ENCODE peak calls at places on chromosomes 11 and 22, in six cellular contexts. One of them, this sample, is unnamed.

GRCh38 chr11:115477410-115477809 is 26.8 kb downstream of the CADM1 start:
- DNase-seq in left ventricle myocardium superior: no peak
- DNase-seq in stimulated activated CD8-positive, alpha-beta memory T cell treated with anti-CD3 and anti-CD28 coated beads, Interleukin-12 subunit alpha, Interleukin-12 subunit beta, amount 100 ng/mL, for 1 hour: no peak
- DNase-seq in activated CD4-positive, alpha-beta memory T cell treated with anti-CD3 and anti-CD28 coated beads for 36 hours: no peak
- DNase-seq in stimulated activated naive CD4-positive, alpha-beta T cell: no peak
- DNase-seq in lower lobe of right lung: no peak
- DNase-seq in this sample: no peak

GRCh38 chr11:15258433-15259350 is 144.0 kb downstream of the INSC start:
- DNase-seq in left ventricle myocardium superior: no peak
- DNase-seq in stimulated activated CD8-positive, alpha-beta memory T cell treated with anti-CD3 and anti-CD28 coated beads, Interleukin-12 subunit alpha, Interleukin-12 subunit beta, amount 100 ng/mL, for 1 hour: no peak
- DNase-seq in activated CD4-positive, alpha-beta memory T cell treated with anti-CD3 and anti-CD28 coated beads for 36 hours: no peak
- DNase-seq in stimulated activated naive CD4-positive, alpha-beta T cell: no peak
- DNase-seq in lower lobe of right lung: no peak
- DNase-seq in this sample: peak; percentile 38

GRCh38 chr11:14700593-14700992 is 57.0 kb downstream of the PDE3B start:
- DNase-seq in left ventricle myocardium superior: no peak
- DNase-seq in stimulated activated CD8-positive, alpha-beta memory T cell treated with anti-CD3 and anti-CD28 coated beads, Interleukin-12 subunit alpha, Interleukin-12 subunit beta, amount 100 ng/mL, for 1 hour: no peak
- DNase-seq in activated CD4-positive, alpha-beta memory T cell treated with anti-CD3 and anti-CD28 coated beads for 36 hours: no peak
- DNase-seq in stimulated activated naive CD4-positive, alpha-beta T cell: no peak
- DNase-seq in lower lobe of right lung: no peak
- DNase-seq in this sample: no peak

GRCh38 chr22:43270949-43271348 is 72.2 kb downstream of the SCUBE1 start:
- DNase-seq in left ventricle myocardium superior: no peak
- DNase-seq in stimulated activated CD8-positive, alpha-beta memory T cell treated with anti-CD3 and anti-CD28 coated beads, Interleukin-12 subunit alpha, Interleukin-12 subunit beta, amount 100 ng/mL, for 1 hour: no peak
- DNase-seq in activated CD4-positive, alpha-beta memory T cell treated with anti-CD3 and anti-CD28 coated beads for 36 hours: no peak
- DNase-seq in stimulated activated naive CD4-positive, alpha-beta T cell: no peak
- DNase-seq in lower lobe of right lung: no peak
- DNase-seq in this sample: no peak

GRCh38 chr11:6771926-6772898 is at the start of gene OR2AG2:
- DNase-seq in left ventricle myocardium superior: no peak
- DNase-seq in stimulated activated CD8-positive, alpha-beta memory T cell treated with anti-CD3 and anti-CD28 coated beads, Interleukin-12 subunit alpha, Interleukin-12 subunit beta, amount 100 ng/mL, for 1 hour: no peak
- DNase-seq in activated CD4-positive, alpha-beta memory T cell treated with anti-CD3 and anti-CD28 coated beads for 36 hours: no peak
- DNase-seq in stimulated activated naive CD4-positive, alpha-beta T cell: no peak
- DNase-seq in lower lobe of right lung: no peak
- DNase-seq in this sample: no peak

GRCh38 chr11:17014774-17015638 is 792 bp upstream of the PLEKHA7 start:
- DNase-seq in left ventricle myocardium superior: no peak
- DNase-seq in stimulated activated CD8-positive, alpha-beta memory T cell treated with anti-CD3 and anti-CD28 coated beads, Interleukin-12 subunit alpha, Interleukin-12 subunit beta, amount 100 ng/mL, for 1 hour: no peak
- DNase-seq in activated CD4-positive, alpha-beta memory T cell treated with anti-CD3 and anti-CD28 coated beads for 36 hours: peak; percentile 38
- DNase-seq in stimulated activated naive CD4-positive, alpha-beta T cell: no peak
- DNase-seq in lower lobe of right lung: no peak
- DNase-seq in this sample: peak; percentile 21

GRCh38 chr11:131737357-131737756 is 366.9 kb downstream of the NTM start:
- DNase-seq in left ventricle myocardium superior: no peak
- DNase-seq in stimulated activated CD8-positive, alpha-beta memory T cell treated with anti-CD3 and anti-CD28 coated beads, Interleukin-12 subunit alpha, Interleukin-12 subunit beta, amount 100 ng/mL, for 1 hour: no peak
- DNase-seq in activated CD4-positive, alpha-beta memory T cell treated with anti-CD3 and anti-CD28 coated beads for 36 hours: no peak
- DNase-seq in stimulated activated naive CD4-positive, alpha-beta T cell: no peak
- DNase-seq in lower lobe of right lung: no peak
- DNase-seq in this sample: no peak

GRCh38 chr11:129259950-129260349 is 67.8 kb upstream of the ARHGAP32 start:
- DNase-seq in left ventricle myocardium superior: no peak
- DNase-seq in stimulated activated CD8-positive, alpha-beta memory T cell treated with anti-CD3 and anti-CD28 coated beads, Interleukin-12 subunit alpha, Interleukin-12 subunit beta, amount 100 ng/mL, for 1 hour: no peak
- DNase-seq in activated CD4-positive, alpha-beta memory T cell treated with anti-CD3 and anti-CD28 coated beads for 36 hours: no peak
- DNase-seq in stimulated activated naive CD4-positive, alpha-beta T cell: no peak
- DNase-seq in lower lobe of right lung: no peak
- DNase-seq in this sample: peak; percentile 22

GRCh38 chr11:93267383-93267782 is 63.2 kb upstream of the DEUP1 start:
- DNase-seq in left ventricle myocardium superior: no peak
- DNase-seq in stimulated activated CD8-positive, alpha-beta memory T cell treated with anti-CD3 and anti-CD28 coated beads, Interleukin-12 subunit alpha, Interleukin-12 subunit beta, amount 100 ng/mL, for 1 hour: no peak
- DNase-seq in activated CD4-positive, alpha-beta memory T cell treated with anti-CD3 and anti-CD28 coated beads for 36 hours: no peak
- DNase-seq in stimulated activated naive CD4-positive, alpha-beta T cell: no peak
- DNase-seq in lower lobe of right lung: no peak
- DNase-seq in this sample: peak; percentile 1

GRCh38 chr11:108895579-108896480 is 231.0 kb downstream of the DDX10 start:
- DNase-seq in left ventricle myocardium superior: no peak
- DNase-seq in stimulated activated CD8-positive, alpha-beta memory T cell treated with anti-CD3 and anti-CD28 coated beads, Interleukin-12 subunit alpha, Interleukin-12 subunit beta, amount 100 ng/mL, for 1 hour: no peak
- DNase-seq in activated CD4-positive, alpha-beta memory T cell treated with anti-CD3 and anti-CD28 coated beads for 36 hours: no peak
- DNase-seq in stimulated activated naive CD4-positive, alpha-beta T cell: no peak
- DNase-seq in lower lobe of right lung: no peak
- DNase-seq in this sample: no peak

GRCh38 chr11:133198326-133198725 is 334.0 kb downstream of the OPCML start:
- DNase-seq in left ventricle myocardium superior: no peak
- DNase-seq in stimulated activated CD8-positive, alpha-beta memory T cell treated with anti-CD3 and anti-CD28 coated beads, Interleukin-12 subunit alpha, Interleukin-12 subunit beta, amount 100 ng/mL, for 1 hour: no peak
- DNase-seq in activated CD4-positive, alpha-beta memory T cell treated with anti-CD3 and anti-CD28 coated beads for 36 hours: no peak
- DNase-seq in stimulated activated naive CD4-positive, alpha-beta T cell: no peak
- DNase-seq in lower lobe of right lung: no peak
- DNase-seq in this sample: no peak

GRCh38 chr11:86795962-86796361 is 4.4 kb upstream of the PRSS23 start:
- DNase-seq in left ventricle myocardium superior: no peak
- DNase-seq in stimulated activated CD8-positive, alpha-beta memory T cell treated with anti-CD3 and anti-CD28 coated beads, Interleukin-12 subunit alpha, Interleukin-12 subunit beta, amount 100 ng/mL, for 1 hour: no peak
- DNase-seq in activated CD4-positive, alpha-beta memory T cell treated with anti-CD3 and anti-CD28 coated beads for 36 hours: no peak
- DNase-seq in stimulated activated naive CD4-positive, alpha-beta T cell: no peak
- DNase-seq in lower lobe of right lung: no peak
- DNase-seq in this sample: no peak

GRCh38 chr11:66267039-66267378 is 1.4 kb upstream of the RAB1B start:
- DNase-seq in left ventricle myocardium superior: no peak
- DNase-seq in stimulated activated CD8-positive, alpha-beta memory T cell treated with anti-CD3 and anti-CD28 coated beads, Interleukin-12 subunit alpha, Interleukin-12 subunit beta, amount 100 ng/mL, for 1 hour: no peak
- DNase-seq in activated CD4-positive, alpha-beta memory T cell treated with anti-CD3 and anti-CD28 coated beads for 36 hours: no peak
- DNase-seq in stimulated activated naive CD4-positive, alpha-beta T cell: no peak
- DNase-seq in lower lobe of right lung: no peak
- DNase-seq in this sample: no peak

GRCh38 chr11:27458182-27458581 is 14.4 kb downstream of the LGR4 start:
- DNase-seq in left ventricle myocardium superior: no peak
- DNase-seq in stimulated activated CD8-positive, alpha-beta memory T cell treated with anti-CD3 and anti-CD28 coated beads, Interleukin-12 subunit alpha, Interleukin-12 subunit beta, amount 100 ng/mL, for 1 hour: no peak
- DNase-seq in activated CD4-positive, alpha-beta memory T cell treated with anti-CD3 and anti-CD28 coated beads for 36 hours: no peak
- DNase-seq in stimulated activated naive CD4-positive, alpha-beta T cell: no peak
- DNase-seq in lower lobe of right lung: no peak
- DNase-seq in this sample: no peak

GRCh38 chr11:111846640-111847039 is 24.7 kb downstream of the ALG9 start:
- DNase-seq in left ventricle myocardium superior: no peak
- DNase-seq in stimulated activated CD8-positive, alpha-beta memory T cell treated with anti-CD3 and anti-CD28 coated beads, Interleukin-12 subunit alpha, Interleukin-12 subunit beta, amount 100 ng/mL, for 1 hour: no peak
- DNase-seq in activated CD4-positive, alpha-beta memory T cell treated with anti-CD3 and anti-CD28 coated beads for 36 hours: no peak
- DNase-seq in stimulated activated naive CD4-positive, alpha-beta T cell: no peak
- DNase-seq in lower lobe of right lung: no peak
- DNase-seq in this sample: peak; percentile 48

GRCh38 chr11:17405232-17406005 is 17.0 kb upstream of the KCNJ11 start:
- DNase-seq in left ventricle myocardium superior: peak; percentile 84
- DNase-seq in stimulated activated CD8-positive, alpha-beta memory T cell treated with anti-CD3 and anti-CD28 coated beads, Interleukin-12 subunit alpha, Interleukin-12 subunit beta, amount 100 ng/mL, for 1 hour: no peak
- DNase-seq in activated CD4-positive, alpha-beta memory T cell treated with anti-CD3 and anti-CD28 coated beads for 36 hours: no peak
- DNase-seq in stimulated activated naive CD4-positive, alpha-beta T cell: no peak
- DNase-seq in lower lobe of right lung: peak; percentile 81
- DNase-seq in this sample: peak; percentile 87

This sample was measured in LHCN-M2.